ENCODE peak calls at places on chromosomes 13 and 19, in four cellular contexts. One of them, this sample, is unnamed.

GRCh38 chr13:29106651-29107050 is 286.5 kb downstream of the MTUS2 start:
- DNase-seq in HS-5: no peak
- DNase-seq in stimulated activated CD4-positive, alpha-beta T cell treated with anti-CD3 and anti-CD28 coated beads, Interleukin-4, amount 100 ng/mL, for 1 hour: no peak
- DNase-seq in posterior cingulate gyrus: no peak
- DNase-seq in this sample: no peak

GRCh38 chr13:102584423-102584822 is 12.4 kb upstream of the TPP2 start:
- DNase-seq in HS-5: no peak
- DNase-seq in stimulated activated CD4-positive, alpha-beta T cell treated with anti-CD3 and anti-CD28 coated beads, Interleukin-4, amount 100 ng/mL, for 1 hour: no peak
- DNase-seq in posterior cingulate gyrus: no peak
- DNase-seq in this sample: no peak

GRCh38 chr13:97600438-97601080 is 166.6 kb downstream of the RAP2A start:
- DNase-seq in HS-5: peak
- DNase-seq in stimulated activated CD4-positive, alpha-beta T cell treated with anti-CD3 and anti-CD28 coated beads, Interleukin-4, amount 100 ng/mL, for 1 hour: no peak
- DNase-seq in posterior cingulate gyrus: no peak
- DNase-seq in this sample: no peak

GRCh38 chr13:106140476-106140875 is 395.0 kb downstream of the EFNB2 start:
- DNase-seq in HS-5: no peak
- DNase-seq in stimulated activated CD4-positive, alpha-beta T cell treated with anti-CD3 and anti-CD28 coated beads, Interleukin-4, amount 100 ng/mL, for 1 hour: no peak
- DNase-seq in posterior cingulate gyrus: no peak
- DNase-seq in this sample: no peak

GRCh38 chr13:27319404-27319803 is 48.8 kb downstream of the RASL11A start:
- DNase-seq in HS-5: no peak
- DNase-seq in stimulated activated CD4-positive, alpha-beta T cell treated with anti-CD3 and anti-CD28 coated beads, Interleukin-4, amount 100 ng/mL, for 1 hour: no peak
- DNase-seq in posterior cingulate gyrus: no peak
- DNase-seq in this sample: no peak

GRCh38 chr13:76878043-76878442 is 8.2 kb downstream of the KCTD12 start:
- DNase-seq in HS-5: no peak
- DNase-seq in stimulated activated CD4-positive, alpha-beta T cell treated with anti-CD3 and anti-CD28 coated beads, Interleukin-4, amount 100 ng/mL, for 1 hour: no peak
- DNase-seq in posterior cingulate gyrus: no peak
- DNase-seq in this sample: no peak

GRCh38 chr13:114067381-114067885 is 65.0 kb downstream of the RASA3 start:
- DNase-seq in HS-5: peak
- DNase-seq in stimulated activated CD4-positive, alpha-beta T cell treated with anti-CD3 and anti-CD28 coated beads, Interleukin-4, amount 100 ng/mL, for 1 hour: peak
- DNase-seq in posterior cingulate gyrus: no peak
- DNase-seq in this sample: peak

GRCh38 chr13:80338781-80339577 is 1.9 kb downstream of the SPRY2 start:
- DNase-seq in HS-5: no peak
- DNase-seq in stimulated activated CD4-positive, alpha-beta T cell treated with anti-CD3 and anti-CD28 coated beads, Interleukin-4, amount 100 ng/mL, for 1 hour: no peak
- DNase-seq in posterior cingulate gyrus: peak
- DNase-seq in this sample: no peak

GRCh38 chr13:80086304-80086721 is 254.6 kb downstream of the SPRY2 start:
- DNase-seq in HS-5: no peak
- DNase-seq in stimulated activated CD4-positive, alpha-beta T cell treated with anti-CD3 and anti-CD28 coated beads, Interleukin-4, amount 100 ng/mL, for 1 hour: no peak
- DNase-seq in posterior cingulate gyrus: no peak
- DNase-seq in this sample: no peak

GRCh38 chr13:50053844-50054243 is 38.6 kb downstream of the KCNRG start:
- DNase-seq in HS-5: no peak
- DNase-seq in stimulated activated CD4-positive, alpha-beta T cell treated with anti-CD3 and anti-CD28 coated beads, Interleukin-4, amount 100 ng/mL, for 1 hour: no peak
- DNase-seq in posterior cingulate gyrus: no peak
- DNase-seq in this sample: no peak

GRCh38 chr19:15550847-15551182 is 42.5 kb downstream of the CYP4F22 start:
- DNase-seq in HS-5: no peak
- DNase-seq in stimulated activated CD4-positive, alpha-beta T cell treated with anti-CD3 and anti-CD28 coated beads, Interleukin-4, amount 100 ng/mL, for 1 hour: no peak
- DNase-seq in posterior cingulate gyrus: no peak
- DNase-seq in this sample: no peak

GRCh38 chr13:30892966-30893365 is 13.1 kb upstream of the MEDAG start:
- DNase-seq in HS-5: no peak
- DNase-seq in stimulated activated CD4-positive, alpha-beta T cell treated with anti-CD3 and anti-CD28 coated beads, Interleukin-4, amount 100 ng/mL, for 1 hour: peak
- DNase-seq in posterior cingulate gyrus: no peak
- DNase-seq in this sample: peak

GRCh38 chr13:44750618-44751017 is 174.5 kb upstream of the TSC22D1 start:
- DNase-seq in HS-5: no peak
- DNase-seq in stimulated activated CD4-positive, alpha-beta T cell treated with anti-CD3 and anti-CD28 coated beads, Interleukin-4, amount 100 ng/mL, for 1 hour: no peak
- DNase-seq in posterior cingulate gyrus: no peak
- DNase-seq in this sample: no peak

GRCh38 chr19:37738371-37738770 is 18.8 kb upstream of the ZNF607 start:
- DNase-seq in HS-5: no peak
- DNase-seq in stimulated activated CD4-positive, alpha-beta T cell treated with anti-CD3 and anti-CD28 coated beads, Interleukin-4, amount 100 ng/mL, for 1 hour: no peak
- DNase-seq in posterior cingulate gyrus: no peak
- DNase-seq in this sample: no peak

GRCh38 chr13:48773531-48774275 is 120.0 kb downstream of the CYSLTR2 start:
- DNase-seq in HS-5: no peak
- DNase-seq in stimulated activated CD4-positive, alpha-beta T cell treated with anti-CD3 and anti-CD28 coated beads, Interleukin-4, amount 100 ng/mL, for 1 hour: no peak
- DNase-seq in posterior cingulate gyrus: no peak
- DNase-seq in this sample: no peak

GRCh38 chr13:63455938-63456337 is 2040.3 kb upstream of the PCDH20 start:
- DNase-seq in HS-5: no peak
- DNase-seq in stimulated activated CD4-positive, alpha-beta T cell treated with anti-CD3 and anti-CD28 coated beads, Interleukin-4, amount 100 ng/mL, for 1 hour: no peak
- DNase-seq in posterior cingulate gyrus: no peak
- DNase-seq in this sample: no peak

GRCh38 chr19:51511353-51511752 is 9.8 kb upstream of the SIGLEC12 start:
- DNase-seq in HS-5: no peak
- DNase-seq in stimulated activated CD4-positive, alpha-beta T cell treated with anti-CD3 and anti-CD28 coated beads, Interleukin-4, amount 100 ng/mL, for 1 hour: no peak
- DNase-seq in posterior cingulate gyrus: no peak
- DNase-seq in this sample: peak

GRCh38 chr19:6733338-6734095 is 3.9 kb downstream of the GPR108 start:
- DNase-seq in HS-5: no peak
- DNase-seq in stimulated activated CD4-positive, alpha-beta T cell treated with anti-CD3 and anti-CD28 coated beads, Interleukin-4, amount 100 ng/mL, for 1 hour: no peak
- DNase-seq in posterior cingulate gyrus: no peak
- DNase-seq in this sample: no peak

GRCh38 chr19:39928357-39928725 is 6.1 kb downstream of the FCGBP start:
- DNase-seq in HS-5: no peak
- DNase-seq in stimulated activated CD4-positive, alpha-beta T cell treated with anti-CD3 and anti-CD28 coated beads, Interleukin-4, amount 100 ng/mL, for 1 hour: no peak
- DNase-seq in posterior cingulate gyrus: no peak
- DNase-seq in this sample: no peak

GRCh38 chr13:64441740-64442139 is 2788.4 kb downstream of the PCDH9 start:
- DNase-seq in HS-5: no peak
- DNase-seq in stimulated activated CD4-positive, alpha-beta T cell treated with anti-CD3 and anti-CD28 coated beads, Interleukin-4, amount 100 ng/mL, for 1 hour: no peak
- DNase-seq in posterior cingulate gyrus: no peak
- DNase-seq in this sample: no peak

GRCh38 chr13:101941095-101941777 is 460.6 kb downstream of the FGF14 start:
- DNase-seq in HS-5: no peak
- DNase-seq in stimulated activated CD4-positive, alpha-beta T cell treated with anti-CD3 and anti-CD28 coated beads, Interleukin-4, amount 100 ng/mL, for 1 hour: no peak
- DNase-seq in posterior cingulate gyrus: no peak
- DNase-seq in this sample: no peak

GRCh38 chr13:98992355-98992754 is 14.5 kb upstream of the DOCK9 start:
- DNase-seq in HS-5: no peak
- DNase-seq in stimulated activated CD4-positive, alpha-beta T cell treated with anti-CD3 and anti-CD28 coated beads, Interleukin-4, amount 100 ng/mL, for 1 hour: no peak
- DNase-seq in posterior cingulate gyrus: no peak
- DNase-seq in this sample: no peak

GRCh38 chr19:14482112-14482941 is 7.2 kb upstream of the PTGER1 start:
- DNase-seq in HS-5: no peak
- DNase-seq in stimulated activated CD4-positive, alpha-beta T cell treated with anti-CD3 and anti-CD28 coated beads, Interleukin-4, amount 100 ng/mL, for 1 hour: no peak
- DNase-seq in posterior cingulate gyrus: no peak
- DNase-seq in this sample: no peak

GRCh38 chr13:111484129-111484925 is 163.9 kb downstream of the TEX29 start:
- DNase-seq in HS-5: no peak
- DNase-seq in stimulated activated CD4-positive, alpha-beta T cell treated with anti-CD3 and anti-CD28 coated beads, Interleukin-4, amount 100 ng/mL, for 1 hour: no peak
- DNase-seq in posterior cingulate gyrus: no peak
- DNase-seq in this sample: no peak

GRCh38 chr19:54302252-54302651 is 10.7 kb downstream of the LILRA5 start:
- DNase-seq in HS-5: no peak
- DNase-seq in stimulated activated CD4-positive, alpha-beta T cell treated with anti-CD3 and anti-CD28 coated beads, Interleukin-4, amount 100 ng/mL, for 1 hour: no peak
- DNase-seq in posterior cingulate gyrus: no peak
- DNase-seq in this sample: no peak

GRCh38 chr13:79393564-79394249 is 12.3 kb downstream of the RBM26 start:
- DNase-seq in HS-5: no peak
- DNase-seq in stimulated activated CD4-positive, alpha-beta T cell treated with anti-CD3 and anti-CD28 coated beads, Interleukin-4, amount 100 ng/mL, for 1 hour: no peak
- DNase-seq in posterior cingulate gyrus: no peak
- DNase-seq in this sample: peak

GRCh38 chr13:70107498-70108271 is at the start of gene ATXN8OS:
- DNase-seq in HS-5: no peak
- DNase-seq in stimulated activated CD4-positive, alpha-beta T cell treated with anti-CD3 and anti-CD28 coated beads, Interleukin-4, amount 100 ng/mL, for 1 hour: no peak
- DNase-seq in posterior cingulate gyrus: peak
- DNase-seq in this sample: no peak

GRCh38 chr19:10568444-10568825 is 344 bp downstream of the CDKN2D start:
- DNase-seq in HS-5: no peak
- DNase-seq in stimulated activated CD4-positive, alpha-beta T cell treated with anti-CD3 and anti-CD28 coated beads, Interleukin-4, amount 100 ng/mL, for 1 hour: peak
- DNase-seq in posterior cingulate gyrus: no peak
- DNase-seq in this sample: no peak

GRCh38 chr19:19334063-19334988 is 13.7 kb downstream of the MAU2 start:
- DNase-seq in HS-5: no peak
- DNase-seq in stimulated activated CD4-positive, alpha-beta T cell treated with anti-CD3 and anti-CD28 coated beads, Interleukin-4, amount 100 ng/mL, for 1 hour: no peak
- DNase-seq in posterior cingulate gyrus: no peak
- DNase-seq in this sample: no peak

GRCh38 chr19:11699931-11700794 is 38.6 kb downstream of the ZNF823 start:
- DNase-seq in HS-5: peak
- DNase-seq in stimulated activated CD4-positive, alpha-beta T cell treated with anti-CD3 and anti-CD28 coated beads, Interleukin-4, amount 100 ng/mL, for 1 hour: no peak
- DNase-seq in posterior cingulate gyrus: no peak
- DNase-seq in this sample: peak

GRCh38 chr13:79548886-79549285 is 67.9 kb downstream of the NDFIP2 start:
- DNase-seq in HS-5: no peak
- DNase-seq in stimulated activated CD4-positive, alpha-beta T cell treated with anti-CD3 and anti-CD28 coated beads, Interleukin-4, amount 100 ng/mL, for 1 hour: no peak
- DNase-seq in posterior cingulate gyrus: no peak
- DNase-seq in this sample: no peak

GRCh38 chr19:4379383-4380253 is 20.7 kb downstream of the SH3GL1 start:
- DNase-seq in HS-5: peak
- DNase-seq in stimulated activated CD4-positive, alpha-beta T cell treated with anti-CD3 and anti-CD28 coated beads, Interleukin-4, amount 100 ng/mL, for 1 hour: peak
- DNase-seq in posterior cingulate gyrus: no peak
- DNase-seq in this sample: peak

GRCh38 chr19:45150180-45150579 is 10.6 kb downstream of the NKPD1 start:
- DNase-seq in HS-5: no peak
- DNase-seq in stimulated activated CD4-positive, alpha-beta T cell treated with anti-CD3 and anti-CD28 coated beads, Interleukin-4, amount 100 ng/mL, for 1 hour: no peak
- DNase-seq in posterior cingulate gyrus: no peak
- DNase-seq in this sample: no peak

GRCh38 chr19:30227661-30228112 is 144.5 kb upstream of the ZNF536 start:
- DNase-seq in HS-5: no peak
- DNase-seq in stimulated activated CD4-positive, alpha-beta T cell treated with anti-CD3 and anti-CD28 coated beads, Interleukin-4, amount 100 ng/mL, for 1 hour: peak
- DNase-seq in posterior cingulate gyrus: peak
- DNase-seq in this sample: peak

GRCh38 chr13:58300224-58300623 is 668.7 kb downstream of the PCDH17 start:
- DNase-seq in HS-5: no peak
- DNase-seq in stimulated activated CD4-positive, alpha-beta T cell treated with anti-CD3 and anti-CD28 coated beads, Interleukin-4, amount 100 ng/mL, for 1 hour: no peak
- DNase-seq in posterior cingulate gyrus: no peak
- DNase-seq in this sample: no peak

GRCh38 chr13:33723772-33724435 is 94.0 kb upstream of the RFC3 start:
- DNase-seq in HS-5: no peak
- DNase-seq in stimulated activated CD4-positive, alpha-beta T cell treated with anti-CD3 and anti-CD28 coated beads, Interleukin-4, amount 100 ng/mL, for 1 hour: peak
- DNase-seq in posterior cingulate gyrus: peak
- DNase-seq in this sample: peak

GRCh38 chr13:103187621-103188020 is 121.4 kb upstream of the SLC10A2 start:
- DNase-seq in HS-5: no peak
- DNase-seq in stimulated activated CD4-positive, alpha-beta T cell treated with anti-CD3 and anti-CD28 coated beads, Interleukin-4, amount 100 ng/mL, for 1 hour: no peak
- DNase-seq in posterior cingulate gyrus: no peak
- DNase-seq in this sample: no peak

GRCh38 chr19:13861714-13862531 is 15.0 kb upstream of the NANOS3 start:
- DNase-seq in HS-5: peak
- DNase-seq in stimulated activated CD4-positive, alpha-beta T cell treated with anti-CD3 and anti-CD28 coated beads, Interleukin-4, amount 100 ng/mL, for 1 hour: peak
- DNase-seq in posterior cingulate gyrus: peak
- DNase-seq in this sample: peak

GRCh38 chr19:6750062-6750461 is 10.6 kb downstream of the TRIP10 start:
- DNase-seq in HS-5: no peak
- DNase-seq in stimulated activated CD4-positive, alpha-beta T cell treated with anti-CD3 and anti-CD28 coated beads, Interleukin-4, amount 100 ng/mL, for 1 hour: no peak
- DNase-seq in posterior cingulate gyrus: no peak
- DNase-seq in this sample: no peak

This sample was measured in germinal center.